ENCODE peak calls at places on chromosomes 12 and 14, in six cellular contexts. One of them, this sample, is unnamed.

GRCh38 chr14:76313303-76313702 is 62.6 kb upstream of the ESRRB start:
- DNase-seq in substantia nigra: no peak
- DNase-seq in stimulated activated naive CD8-positive, alpha-beta T cell treated with anti-CD3 and anti-CD28 coated beads, Interleukin-15, Interleukin-2, amounts not matched to agents 100 U/mL and 50 U/mL, for 24 hours: no peak
- DNase-seq in heart left ventricle: no peak
- DNase-seq in choroid plexus epithelial cell: no peak
- DNase-seq in fibroblast of the aortic adventitia: no peak
- DNase-seq in this sample: no peak

GRCh38 chr12:10612110-10612509 is 1.3 kb downstream of the MAGOHB start:
- DNase-seq in heart left ventricle: no peak
- DNase-seq in stimulated activated naive CD8-positive, alpha-beta T cell treated with anti-CD3 and anti-CD28 coated beads, Interleukin-15, Interleukin-2, amounts not matched to agents 100 U/mL and 50 U/mL, for 24 hours: no peak
- DNase-seq in choroid plexus epithelial cell: no peak
- DNase-seq in fibroblast of the aortic adventitia: no peak
- DNase-seq in substantia nigra: no peak
- DNase-seq in this sample: no peak

GRCh38 chr12:101490286-101490920 is 15.3 kb downstream of the SPIC start:
- DNase-seq in fibroblast of the aortic adventitia: no peak
- DNase-seq in stimulated activated naive CD8-positive, alpha-beta T cell treated with anti-CD3 and anti-CD28 coated beads, Interleukin-15, Interleukin-2, amounts not matched to agents 100 U/mL and 50 U/mL, for 24 hours: peak
- DNase-seq in heart left ventricle: no peak
- DNase-seq in substantia nigra: no peak
- DNase-seq in choroid plexus epithelial cell: peak
- DNase-seq in this sample: no peak

GRCh38 chr14:59688224-59689170 is 111.9 kb upstream of the CCDC175 start:
- DNase-seq in substantia nigra: no peak
- DNase-seq in stimulated activated naive CD8-positive, alpha-beta T cell treated with anti-CD3 and anti-CD28 coated beads, Interleukin-15, Interleukin-2, amounts not matched to agents 100 U/mL and 50 U/mL, for 24 hours: peak
- DNase-seq in heart left ventricle: no peak
- DNase-seq in choroid plexus epithelial cell: peak
- DNase-seq in fibroblast of the aortic adventitia: peak
- DNase-seq in this sample: peak

GRCh38 chr12:53047221-53048032 is 2.4 kb upstream of the TNS2 start:
- DNase-seq in fibroblast of the aortic adventitia: peak
- DNase-seq in stimulated activated naive CD8-positive, alpha-beta T cell treated with anti-CD3 and anti-CD28 coated beads, Interleukin-15, Interleukin-2, amounts not matched to agents 100 U/mL and 50 U/mL, for 24 hours: peak
- DNase-seq in substantia nigra: peak
- DNase-seq in choroid plexus epithelial cell: peak
- DNase-seq in heart left ventricle: peak
- DNase-seq in this sample: peak

GRCh38 chr12:49342066-49342913 is 4.4 kb upstream of the DNAJC22 start:
- DNase-seq in heart left ventricle: peak
- DNase-seq in stimulated activated naive CD8-positive, alpha-beta T cell treated with anti-CD3 and anti-CD28 coated beads, Interleukin-15, Interleukin-2, amounts not matched to agents 100 U/mL and 50 U/mL, for 24 hours: peak
- DNase-seq in choroid plexus epithelial cell: peak
- DNase-seq in fibroblast of the aortic adventitia: peak
- DNase-seq in substantia nigra: no peak
- DNase-seq in this sample: peak

GRCh38 chr12:12859690-12860089 is 31.7 kb upstream of the GPRC5A start:
- DNase-seq in fibroblast of the aortic adventitia: no peak
- DNase-seq in substantia nigra: no peak
- DNase-seq in choroid plexus epithelial cell: no peak
- DNase-seq in heart left ventricle: no peak
- DNase-seq in stimulated activated naive CD8-positive, alpha-beta T cell treated with anti-CD3 and anti-CD28 coated beads, Interleukin-15, Interleukin-2, amounts not matched to agents 100 U/mL and 50 U/mL, for 24 hours: no peak
- DNase-seq in this sample: no peak

GRCh38 chr12:53725824-53726223 is 1.4 kb downstream of the CALCOCO1 start:
- DNase-seq in fibroblast of the aortic adventitia: peak
- DNase-seq in choroid plexus epithelial cell: no peak
- DNase-seq in heart left ventricle: no peak
- DNase-seq in stimulated activated naive CD8-positive, alpha-beta T cell treated with anti-CD3 and anti-CD28 coated beads, Interleukin-15, Interleukin-2, amounts not matched to agents 100 U/mL and 50 U/mL, for 24 hours: no peak
- DNase-seq in substantia nigra: no peak
- DNase-seq in this sample: no peak

GRCh38 chr14:95835331-95835730 is 41.3 kb upstream of the TUNAR start:
- DNase-seq in heart left ventricle: no peak
- DNase-seq in fibroblast of the aortic adventitia: no peak
- DNase-seq in stimulated activated naive CD8-positive, alpha-beta T cell treated with anti-CD3 and anti-CD28 coated beads, Interleukin-15, Interleukin-2, amounts not matched to agents 100 U/mL and 50 U/mL, for 24 hours: peak
- DNase-seq in substantia nigra: no peak
- DNase-seq in choroid plexus epithelial cell: no peak
- DNase-seq in this sample: peak

GRCh38 chr12:44227601-44228000 is 391.7 kb downstream of the TMEM117 start:
- DNase-seq in heart left ventricle: no peak
- DNase-seq in substantia nigra: no peak
- DNase-seq in fibroblast of the aortic adventitia: no peak
- DNase-seq in stimulated activated naive CD8-positive, alpha-beta T cell treated with anti-CD3 and anti-CD28 coated beads, Interleukin-15, Interleukin-2, amounts not matched to agents 100 U/mL and 50 U/mL, for 24 hours: no peak
- DNase-seq in choroid plexus epithelial cell: peak
- DNase-seq in this sample: no peak

GRCh38 chr14:96126783-96127271 is 77.8 kb upstream of the BDKRB2 start:
- DNase-seq in choroid plexus epithelial cell: peak
- DNase-seq in heart left ventricle: no peak
- DNase-seq in substantia nigra: no peak
- DNase-seq in stimulated activated naive CD8-positive, alpha-beta T cell treated with anti-CD3 and anti-CD28 coated beads, Interleukin-15, Interleukin-2, amounts not matched to agents 100 U/mL and 50 U/mL, for 24 hours: no peak
- DNase-seq in fibroblast of the aortic adventitia: no peak
- DNase-seq in this sample: no peak

GRCh38 chr14:25009891-25010290 is 40.1 kb downstream of the STXBP6 start:
- DNase-seq in choroid plexus epithelial cell: no peak
- DNase-seq in fibroblast of the aortic adventitia: peak
- DNase-seq in heart left ventricle: no peak
- DNase-seq in stimulated activated naive CD8-positive, alpha-beta T cell treated with anti-CD3 and anti-CD28 coated beads, Interleukin-15, Interleukin-2, amounts not matched to agents 100 U/mL and 50 U/mL, for 24 hours: no peak
- DNase-seq in substantia nigra: no peak
- DNase-seq in this sample: no peak

GRCh38 chr12:39958377-39958776 is 147.5 kb downstream of the SLC2A13 start:
- DNase-seq in stimulated activated naive CD8-positive, alpha-beta T cell treated with anti-CD3 and anti-CD28 coated beads, Interleukin-15, Interleukin-2, amounts not matched to agents 100 U/mL and 50 U/mL, for 24 hours: no peak
- DNase-seq in substantia nigra: no peak
- DNase-seq in fibroblast of the aortic adventitia: no peak
- DNase-seq in choroid plexus epithelial cell: peak
- DNase-seq in heart left ventricle: no peak
- DNase-seq in this sample: peak

GRCh38 chr14:101558739-101559240 is 2.5 kb upstream of the DIO3 start:
- DNase-seq in heart left ventricle: no peak
- DNase-seq in substantia nigra: no peak
- DNase-seq in choroid plexus epithelial cell: no peak
- DNase-seq in fibroblast of the aortic adventitia: no peak
- DNase-seq in stimulated activated naive CD8-positive, alpha-beta T cell treated with anti-CD3 and anti-CD28 coated beads, Interleukin-15, Interleukin-2, amounts not matched to agents 100 U/mL and 50 U/mL, for 24 hours: no peak
- DNase-seq in this sample: no peak

GRCh38 chr14:67853748-67854147 is 34.2 kb downstream of the RAD51B start:
- DNase-seq in choroid plexus epithelial cell: no peak
- DNase-seq in fibroblast of the aortic adventitia: no peak
- DNase-seq in heart left ventricle: no peak
- DNase-seq in stimulated activated naive CD8-positive, alpha-beta T cell treated with anti-CD3 and anti-CD28 coated beads, Interleukin-15, Interleukin-2, amounts not matched to agents 100 U/mL and 50 U/mL, for 24 hours: no peak
- DNase-seq in substantia nigra: no peak
- DNase-seq in this sample: no peak

GRCh38 chr14:101557321-101557695 is 4.0 kb upstream of the DIO3 start:
- DNase-seq in heart left ventricle: peak
- DNase-seq in substantia nigra: no peak
- DNase-seq in fibroblast of the aortic adventitia: no peak
- DNase-seq in choroid plexus epithelial cell: no peak
- DNase-seq in stimulated activated naive CD8-positive, alpha-beta T cell treated with anti-CD3 and anti-CD28 coated beads, Interleukin-15, Interleukin-2, amounts not matched to agents 100 U/mL and 50 U/mL, for 24 hours: no peak
- DNase-seq in this sample: no peak

GRCh38 chr14:69288001-69288771 is 28.2 kb downstream of the GALNT16 start:
- DNase-seq in substantia nigra: no peak
- DNase-seq in heart left ventricle: peak
- DNase-seq in choroid plexus epithelial cell: peak
- DNase-seq in fibroblast of the aortic adventitia: peak
- DNase-seq in stimulated activated naive CD8-positive, alpha-beta T cell treated with anti-CD3 and anti-CD28 coated beads, Interleukin-15, Interleukin-2, amounts not matched to agents 100 U/mL and 50 U/mL, for 24 hours: no peak
- DNase-seq in this sample: peak

GRCh38 chr12:116880817-116881324 is 370 bp downstream of the HRK start:
- DNase-seq in heart left ventricle: no peak
- DNase-seq in choroid plexus epithelial cell: peak
- DNase-seq in substantia nigra: no peak
- DNase-seq in fibroblast of the aortic adventitia: peak
- DNase-seq in stimulated activated naive CD8-positive, alpha-beta T cell treated with anti-CD3 and anti-CD28 coated beads, Interleukin-15, Interleukin-2, amounts not matched to agents 100 U/mL and 50 U/mL, for 24 hours: peak
- DNase-seq in this sample: peak

GRCh38 chr14:78674820-78675219 is 504.6 kb downstream of the NRXN3 start:
- DNase-seq in fibroblast of the aortic adventitia: no peak
- DNase-seq in stimulated activated naive CD8-positive, alpha-beta T cell treated with anti-CD3 and anti-CD28 coated beads, Interleukin-15, Interleukin-2, amounts not matched to agents 100 U/mL and 50 U/mL, for 24 hours: no peak
- DNase-seq in substantia nigra: no peak
- DNase-seq in choroid plexus epithelial cell: no peak
- DNase-seq in heart left ventricle: no peak
- DNase-seq in this sample: no peak

GRCh38 chr14:95156765-95157194 is 549 bp downstream of the DICER1 start:
- DNase-seq in stimulated activated naive CD8-positive, alpha-beta T cell treated with anti-CD3 and anti-CD28 coated beads, Interleukin-15, Interleukin-2, amounts not matched to agents 100 U/mL and 50 U/mL, for 24 hours: peak
- DNase-seq in choroid plexus epithelial cell: peak
- DNase-seq in substantia nigra: peak
- DNase-seq in fibroblast of the aortic adventitia: peak
- DNase-seq in heart left ventricle: peak
- DNase-seq in this sample: peak

GRCh38 chr14:84533181-84533580 is 996.8 kb upstream of the FLRT2 start:
- DNase-seq in stimulated activated naive CD8-positive, alpha-beta T cell treated with anti-CD3 and anti-CD28 coated beads, Interleukin-15, Interleukin-2, amounts not matched to agents 100 U/mL and 50 U/mL, for 24 hours: no peak
- DNase-seq in fibroblast of the aortic adventitia: no peak
- DNase-seq in choroid plexus epithelial cell: no peak
- DNase-seq in substantia nigra: no peak
- DNase-seq in heart left ventricle: no peak
- DNase-seq in this sample: no peak

GRCh38 chr12:102888511-102888910 is 28.5 kb downstream of the PAH start:
- DNase-seq in fibroblast of the aortic adventitia: no peak
- DNase-seq in choroid plexus epithelial cell: no peak
- DNase-seq in substantia nigra: no peak
- DNase-seq in heart left ventricle: no peak
- DNase-seq in stimulated activated naive CD8-positive, alpha-beta T cell treated with anti-CD3 and anti-CD28 coated beads, Interleukin-15, Interleukin-2, amounts not matched to agents 100 U/mL and 50 U/mL, for 24 hours: no peak
- DNase-seq in this sample: no peak

GRCh38 chr14:93033983-93034670 is 81.6 kb downstream of the ITPK1 start:
- DNase-seq in heart left ventricle: no peak
- DNase-seq in choroid plexus epithelial cell: no peak
- DNase-seq in fibroblast of the aortic adventitia: no peak
- DNase-seq in stimulated activated naive CD8-positive, alpha-beta T cell treated with anti-CD3 and anti-CD28 coated beads, Interleukin-15, Interleukin-2, amounts not matched to agents 100 U/mL and 50 U/mL, for 24 hours: peak
- DNase-seq in substantia nigra: no peak
- DNase-seq in this sample: no peak

GRCh38 chr12:117377758-117378157 is 16.3 kb upstream of the NOS1 start:
- DNase-seq in heart left ventricle: no peak
- DNase-seq in fibroblast of the aortic adventitia: no peak
- DNase-seq in choroid plexus epithelial cell: no peak
- DNase-seq in stimulated activated naive CD8-positive, alpha-beta T cell treated with anti-CD3 and anti-CD28 coated beads, Interleukin-15, Interleukin-2, amounts not matched to agents 100 U/mL and 50 U/mL, for 24 hours: no peak
- DNase-seq in substantia nigra: no peak
- DNase-seq in this sample: peak

GRCh38 chr12:65894624-65895023 is 70.3 kb downstream of the HMGA2 start:
- DNase-seq in stimulated activated naive CD8-positive, alpha-beta T cell treated with anti-CD3 and anti-CD28 coated beads, Interleukin-15, Interleukin-2, amounts not matched to agents 100 U/mL and 50 U/mL, for 24 hours: no peak
- DNase-seq in choroid plexus epithelial cell: no peak
- DNase-seq in substantia nigra: no peak
- DNase-seq in fibroblast of the aortic adventitia: no peak
- DNase-seq in heart left ventricle: no peak
- DNase-seq in this sample: no peak

GRCh38 chr14:54667026-54667744 is 100.3 kb downstream of the SAMD4A start:
- DNase-seq in choroid plexus epithelial cell: no peak
- DNase-seq in substantia nigra: no peak
- DNase-seq in fibroblast of the aortic adventitia: no peak
- DNase-seq in heart left ventricle: no peak
- DNase-seq in stimulated activated naive CD8-positive, alpha-beta T cell treated with anti-CD3 and anti-CD28 coated beads, Interleukin-15, Interleukin-2, amounts not matched to agents 100 U/mL and 50 U/mL, for 24 hours: no peak
- DNase-seq in this sample: no peak

GRCh38 chr14:67428501-67429031 is 16.6 kb upstream of the PLEK2 start:
- DNase-seq in choroid plexus epithelial cell: peak
- DNase-seq in fibroblast of the aortic adventitia: peak
- DNase-seq in stimulated activated naive CD8-positive, alpha-beta T cell treated with anti-CD3 and anti-CD28 coated beads, Interleukin-15, Interleukin-2, amounts not matched to agents 100 U/mL and 50 U/mL, for 24 hours: no peak
- DNase-seq in substantia nigra: no peak
- DNase-seq in heart left ventricle: no peak
- DNase-seq in this sample: no peak

GRCh38 chr14:53925201-53925766 is 31.3 kb downstream of the BMP4 start:
- DNase-seq in heart left ventricle: no peak
- DNase-seq in fibroblast of the aortic adventitia: peak
- DNase-seq in choroid plexus epithelial cell: no peak
- DNase-seq in substantia nigra: no peak
- DNase-seq in stimulated activated naive CD8-positive, alpha-beta T cell treated with anti-CD3 and anti-CD28 coated beads, Interleukin-15, Interleukin-2, amounts not matched to agents 100 U/mL and 50 U/mL, for 24 hours: no peak
- DNase-seq in this sample: no peak

GRCh38 chr12:89951050-89951693 is 242.5 kb upstream of the ATP2B1 start:
- DNase-seq in heart left ventricle: no peak
- DNase-seq in fibroblast of the aortic adventitia: peak
- DNase-seq in choroid plexus epithelial cell: no peak
- DNase-seq in stimulated activated naive CD8-positive, alpha-beta T cell treated with anti-CD3 and anti-CD28 coated beads, Interleukin-15, Interleukin-2, amounts not matched to agents 100 U/mL and 50 U/mL, for 24 hours: no peak
- DNase-seq in substantia nigra: no peak
- DNase-seq in this sample: no peak

GRCh38 chr12:8123124-8123888 is at the start of gene CLEC4A:
- DNase-seq in fibroblast of the aortic adventitia: no peak
- DNase-seq in heart left ventricle: no peak
- DNase-seq in stimulated activated naive CD8-positive, alpha-beta T cell treated with anti-CD3 and anti-CD28 coated beads, Interleukin-15, Interleukin-2, amounts not matched to agents 100 U/mL and 50 U/mL, for 24 hours: no peak
- DNase-seq in choroid plexus epithelial cell: no peak
- DNase-seq in substantia nigra: no peak
- DNase-seq in this sample: no peak

GRCh38 chr14:37903561-37904191 is 304.0 kb upstream of the SSTR1 start:
- DNase-seq in fibroblast of the aortic adventitia: peak
- DNase-seq in heart left ventricle: no peak
- DNase-seq in stimulated activated naive CD8-positive, alpha-beta T cell treated with anti-CD3 and anti-CD28 coated beads, Interleukin-15, Interleukin-2, amounts not matched to agents 100 U/mL and 50 U/mL, for 24 hours: peak
- DNase-seq in substantia nigra: no peak
- DNase-seq in choroid plexus epithelial cell: peak
- DNase-seq in this sample: peak

GRCh38 chr12:118575730-118576129 is 199.4 kb downstream of the SUDS3 start:
- DNase-seq in substantia nigra: no peak
- DNase-seq in fibroblast of the aortic adventitia: no peak
- DNase-seq in choroid plexus epithelial cell: no peak
- DNase-seq in heart left ventricle: no peak
- DNase-seq in stimulated activated naive CD8-positive, alpha-beta T cell treated with anti-CD3 and anti-CD28 coated beads, Interleukin-15, Interleukin-2, amounts not matched to agents 100 U/mL and 50 U/mL, for 24 hours: no peak
- DNase-seq in this sample: no peak

GRCh38 chr14:72528059-72528950 is 365.6 kb downstream of the DPF3 start:
- DNase-seq in substantia nigra: no peak
- DNase-seq in heart left ventricle: no peak
- DNase-seq in fibroblast of the aortic adventitia: peak
- DNase-seq in choroid plexus epithelial cell: peak
- DNase-seq in stimulated activated naive CD8-positive, alpha-beta T cell treated with anti-CD3 and anti-CD28 coated beads, Interleukin-15, Interleukin-2, amounts not matched to agents 100 U/mL and 50 U/mL, for 24 hours: no peak
- DNase-seq in this sample: no peak

GRCh38 chr14:45135181-45135580 is 549 bp upstream of the FANCM start:
- DNase-seq in substantia nigra: no peak
- DNase-seq in fibroblast of the aortic adventitia: peak
- DNase-seq in heart left ventricle: no peak
- DNase-seq in stimulated activated naive CD8-positive, alpha-beta T cell treated with anti-CD3 and anti-CD28 coated beads, Interleukin-15, Interleukin-2, amounts not matched to agents 100 U/mL and 50 U/mL, for 24 hours: no peak
- DNase-seq in choroid plexus epithelial cell: peak
- DNase-seq in this sample: no peak

GRCh38 chr14:29243355-29243754 is 476.8 kb downstream of the FOXG1 start:
- DNase-seq in heart left ventricle: no peak
- DNase-seq in fibroblast of the aortic adventitia: peak
- DNase-seq in choroid plexus epithelial cell: peak
- DNase-seq in substantia nigra: no peak
- DNase-seq in stimulated activated naive CD8-positive, alpha-beta T cell treated with anti-CD3 and anti-CD28 coated beads, Interleukin-15, Interleukin-2, amounts not matched to agents 100 U/mL and 50 U/mL, for 24 hours: no peak
- DNase-seq in this sample: peak

GRCh38 chr14:105180598-105181528 is at the start of gene NUDT14:
- DNase-seq in substantia nigra: no peak
- DNase-seq in stimulated activated naive CD8-positive, alpha-beta T cell treated with anti-CD3 and anti-CD28 coated beads, Interleukin-15, Interleukin-2, amounts not matched to agents 100 U/mL and 50 U/mL, for 24 hours: peak
- DNase-seq in heart left ventricle: peak
- DNase-seq in choroid plexus epithelial cell: peak
- DNase-seq in fibroblast of the aortic adventitia: peak
- DNase-seq in this sample: peak

GRCh38 chr14:58100735-58101368 is 51.2 kb downstream of the ARMH4 start:
- DNase-seq in heart left ventricle: no peak
- DNase-seq in choroid plexus epithelial cell: peak
- DNase-seq in fibroblast of the aortic adventitia: peak
- DNase-seq in stimulated activated naive CD8-positive, alpha-beta T cell treated with anti-CD3 and anti-CD28 coated beads, Interleukin-15, Interleukin-2, amounts not matched to agents 100 U/mL and 50 U/mL, for 24 hours: no peak
- DNase-seq in substantia nigra: no peak
- DNase-seq in this sample: no peak

This sample was measured in endothelial cell of umbilical vein.